ENCODE peak calls at places on chromosomes 6 and 20, in ten cellular contexts. Q is Right ventricle myocardium superior; D is ecto neural progenitor cell; I is activated gamma-delta T cell treated with Interleukin-2 at 50 U/mL for 16 hours; T is H1; L is esophagus squamous epithelium; E is stimulated activated CD8-positive, alpha-beta memory T cell treated with anti-CD3 and anti-CD28 coated beads, Interleukin-7, amount 100 ng/mL, for 4 hours; V is posterior cingulate gyrus; X is SW 1271; C is AG09319. M is an unnamed sample.

GRCh38 chr20:59031326-59032022 is 661 bp downstream of the ATP5F1E start:
- DNase-seq in Q (no peak), D (no peak), I (peak; percentile 16), T (no peak), L (no peak), E (no peak), V (no peak), X (no peak), C (no peak), M (no peak)

GRCh38 chr20:17480696-17481095 is 50.5 kb downstream of the BFSP1 start:
- DNase-seq in Q (no peak), D (no peak), I (no peak), T (no peak), L (no peak), E (no peak), V (no peak), X (no peak), C (no peak), M (no peak)

GRCh38 chr6:15966000-15966399 is 162.9 kb upstream of the MYLIP start:
- DNase-seq in Q (no peak), D (no peak), I (no peak), T (no peak), L (no peak), E (no peak), V (no peak), X (no peak), C (no peak), M (no peak)

GRCh38 chr6:28152531-28152930 is 10.8 kb downstream of the ZKSCAN8 start:
- DNase-seq in Q (no peak), D (no peak), I (no peak), T (no peak), L (no peak), E (no peak), V (no peak), X (no peak), C (no peak), M (no peak)

GRCh38 chr20:25188218-25188617 is 7.3 kb upstream of the ENTPD6 start:
- DNase-seq in Q (no peak), D (no peak), I (no peak), T (no peak), L (no peak), E (no peak), V (no peak), X (no peak), C (no peak), M (no peak)

GRCh38 chr6:33828452-33828763 is 24.6 kb upstream of the MLN start:
- DNase-seq in Q (no peak), D (no peak), I (no peak), T (no peak), L (no peak), E (no peak), V (no peak), X (no peak), C (no peak), M (no peak)

GRCh38 chr6:21109421-21110178 is 484.0 kb upstream of the SOX4 start:
- DNase-seq in Q (no peak), D (no peak), I (no peak), T (no peak), L (no peak), E (no peak), V (no peak), X (no peak), C (no peak), M (peak; percentile 68)

GRCh38 chr20:33298391-33298790 is 15.4 kb downstream of the BPIFB1 start:
- DNase-seq in Q (no peak), D (no peak), I (no peak), T (no peak), L (no peak), E (no peak), V (no peak), X (no peak), C (no peak), M (peak; percentile 23)

GRCh38 chr6:3650959-3651697 is 100.4 kb downstream of the PXDC1 start:
- DNase-seq in Q (no peak), D (no peak), I (no peak), T (no peak), L (no peak), E (no peak), V (no peak), X (no peak), C (no peak), M (no peak)

GRCh38 chr6:123527406-123527805 is 109.3 kb downstream of the TRDN start:
- DNase-seq in Q (no peak), D (no peak), I (no peak), T (no peak), L (no peak), E (no peak), V (no peak), X (no peak), C (no peak), M (no peak)

GRCh38 chr6:101605874-101606273 is 212.4 kb downstream of the GRIK2 start:
- DNase-seq in Q (no peak), D (no peak), I (no peak), T (no peak), L (no peak), E (no peak), V (no peak), X (no peak), C (no peak), M (no peak)

GRCh38 chr6:158408552-158409130 is 96.4 kb downstream of the TULP4 start:
- DNase-seq in Q (peak; percentile 84), D (no peak), I (no peak), T (no peak), L (no peak), E (no peak), V (peak; percentile 81), X (no peak), C (peak; percentile 66), M (peak; percentile 77)

GRCh38 chr20:49705358-49705757 is 8.3 kb downstream of the B4GALT5 start:
- DNase-seq in Q (no peak), D (no peak), I (no peak), T (no peak), L (no peak), E (no peak), V (no peak), X (no peak), C (no peak), M (no peak)

GRCh38 chr6:16707101-16707783 is 54.0 kb downstream of the ATXN1 start:
- DNase-seq in Q (no peak), D (no peak), I (no peak), T (no peak), L (no peak), E (no peak), V (no peak), X (no peak), C (no peak), M (no peak)

GRCh38 chr6:161273356-161273751 is 507 bp downstream of the AGPAT4 start:
- DNase-seq in Q (peak; percentile 47), D (peak; percentile 72), I (peak; percentile 10), T (no peak), L (no peak), E (no peak), V (no peak), X (no peak), C (no peak), M (peak; percentile 72)

GRCh38 chr6:156348376-156348775 is 428.8 kb upstream of the ARID1B start:
- DNase-seq in Q (no peak), D (no peak), I (no peak), T (no peak), L (no peak), E (no peak), V (no peak), X (no peak), C (no peak), M (no peak)

GRCh38 chr6:11275598-11275997 is 43.1 kb upstream of the NEDD9 start:
- DNase-seq in Q (no peak), D (no peak), I (no peak), T (no peak), L (no peak), E (no peak), V (no peak), X (no peak), C (no peak), M (no peak)

GRCh38 chr6:166904101-166904746 is 52.1 kb downstream of the RNASET2 start:
- DNase-seq in Q (no peak), D (peak; percentile 62), I (no peak), T (no peak), L (no peak), E (no peak), V (peak; percentile 91), X (no peak), C (no peak), M (no peak)

GRCh38 chr20:62834967-62835730 is 18.3 kb downstream of the COL9A3 start:
- DNase-seq in Q (peak; percentile 20), D (peak; percentile 48), I (no peak), T (no peak), L (no peak), E (no peak), V (peak; percentile 35), X (no peak), C (no peak), M (no peak)

GRCh38 chr6:129267028-129267427 is 384.1 kb downstream of the LAMA2 start:
- DNase-seq in Q (no peak), D (no peak), I (no peak), T (no peak), L (no peak), E (no peak), V (no peak), X (no peak), C (no peak), M (no peak)

GRCh38 chr20:15902493-15902892 is 670.8 kb downstream of the KIF16B start:
- DNase-seq in Q (no peak), D (peak; percentile 49), I (no peak), T (peak; percentile 27), L (no peak), E (no peak), V (no peak), X (no peak), C (no peak), M (no peak)

GRCh38 chr6:165725201-165725600 is 62.2 kb upstream of the PDE10A start:
- DNase-seq in Q (no peak), D (no peak), I (no peak), T (peak; percentile 25), L (no peak), E (no peak), V (no peak), X (no peak), C (no peak), M (no peak)

GRCh38 chr6:95099410-95099809 is 477.9 kb upstream of the MANEA start:
- DNase-seq in Q (no peak), D (no peak), I (no peak), T (no peak), L (no peak), E (no peak), V (no peak), X (no peak), C (no peak), M (no peak)

GRCh38 chr6:40907198-40907701 is 131.8 kb downstream of the UNC5CL start:
- DNase-seq in Q (peak; percentile 56), D (no peak), I (no peak), T (no peak), L (no peak), E (no peak), V (no peak), X (no peak), C (no peak), M (peak; percentile 72)

GRCh38 chr20:31474097-31474436 is 860 bp downstream of the DEFB124 start:
- DNase-seq in Q (no peak), D (no peak), I (no peak), T (no peak), L (no peak), E (no peak), V (no peak), X (no peak), C (no peak), M (no peak)

GRCh38 chr6:41568585-41569384 is 22.6 kb downstream of the FOXP4 start:
- DNase-seq in Q (no peak), D (peak; percentile 65), I (no peak), T (no peak), L (no peak), E (no peak), V (peak; percentile 57), X (no peak), C (no peak), M (no peak)

GRCh38 chr6:109523478-109523877 is 40.5 kb upstream of the ZBTB24 start:
- DNase-seq in Q (no peak), D (no peak), I (no peak), T (no peak), L (no peak), E (no peak), V (no peak), X (no peak), C (peak; percentile 22), M (peak; percentile 92)

M was measured in GM23248.